ENCODE peak calls at places on chromosome 1, in ten cellular contexts. Z is GM12891, N is suprapubic skin, W is HepG2, O is IMR-90, I is uterus, D is lower leg skin, X is body of pancreas, Y is sigmoid colon, K is A549. E is an unnamed sample.

GRCh38 chr1:205271277-205271676 is 43.5 kb downstream of the TMCC2 start:
- DNase-seq in O (peak), I (no peak), D (no peak), N (no peak), Z (no peak), K (no peak), W (no peak), X (no peak), Y (no peak), E (peak)

GRCh38 chr1:55684131-55684650 is 469.0 kb upstream of the USP24 start:
- DNase-seq in I (no peak), Y (no peak), O (no peak), Z (no peak), K (no peak), X (no peak), N (no peak), W (no peak), D (no peak), E (no peak)

GRCh38 chr1:44296067-44296466 is 59.0 kb downstream of the ERI3 start:
- DNase-seq in W (peak), X (no peak), O (no peak), N (no peak), K (no peak), Z (no peak), D (no peak), Y (peak), I (no peak), E (no peak)

GRCh38 chr1:240435996-240436566 is 175.9 kb downstream of the GREM2 start:
- DNase-seq in O (peak), N (no peak), K (no peak), Z (no peak), I (no peak), W (no peak), Y (no peak), D (no peak), X (no peak), E (no peak)

GRCh38 chr1:211548321-211549091 is 30.5 kb downstream of the SLC30A1 start:
- DNase-seq in O (no peak), W (no peak), K (no peak), D (no peak), X (no peak), I (no peak), Z (no peak), Y (peak), N (peak), E (no peak)

GRCh38 chr1:67535474-67535873 is 105.3 kb upstream of the SERBP1 start:
- DNase-seq in N (peak), Z (peak), K (peak), X (peak), W (peak), I (peak), O (peak), D (peak), Y (peak), E (peak)

GRCh38 chr1:179241716-179242115 is 12.2 kb upstream of the ABL2 start:
- DNase-seq in O (no peak), Y (no peak), Z (no peak), W (no peak), N (no peak), X (no peak), D (no peak), I (no peak), K (no peak), E (no peak)

GRCh38 chr1:70071597-70071996 is 133.8 kb downstream of the LRRC40 start:
- DNase-seq in X (no peak), Y (no peak), W (no peak), I (peak), N (no peak), Z (no peak), K (no peak), D (no peak), O (peak), E (no peak)

GRCh38 chr1:29448456-29449317 is 212.4 kb downstream of the PTPRU start:
- DNase-seq in D (no peak), W (no peak), Z (no peak), K (no peak), X (no peak), I (no peak), N (no peak), O (no peak), Y (no peak), E (no peak)

GRCh38 chr1:218588555-218589172 is 243.5 kb downstream of the TGFB2 start:
- DNase-seq in Z (no peak), X (no peak), I (no peak), D (no peak), K (no peak), W (no peak), O (no peak), Y (no peak), N (no peak), E (no peak)

GRCh38 chr1:183061194-183061593 is 38.0 kb downstream of the LAMC1 start:
- DNase-seq in Y (no peak), N (no peak), I (no peak), K (no peak), O (no peak), Z (no peak), W (no peak), D (no peak), X (no peak), E (no peak)

GRCh38 chr1:99119193-99119592 is 114.5 kb upstream of the PLPPR5 start:
- DNase-seq in X (peak), I (no peak), N (no peak), Y (no peak), Z (no peak), O (no peak), D (no peak), W (no peak), K (no peak), E (no peak)

GRCh38 chr1:246588322-246588721 is 22.1 kb downstream of the CNST start:
- DNase-seq in O (peak), N (no peak), I (no peak), W (no peak), D (no peak), Y (no peak), X (no peak), Z (no peak), K (no peak), E (no peak)

GRCh38 chr1:6601049-6601864 is 1.4 kb downstream of the KLHL21 start:
- DNase-seq in Z (no peak), K (peak), W (peak), O (peak), D (peak), X (peak), I (peak), Y (peak), N (peak), E (peak)

GRCh38 chr1:55310517-55310927 is 95.4 kb upstream of the USP24 start:
- DNase-seq in Y (no peak), K (peak), W (no peak), D (no peak), O (peak), N (no peak), I (no peak), X (no peak), Z (no peak), E (no peak)

GRCh38 chr1:109204484-109204883 is 9.2 kb upstream of the SARS1 start:
- DNase-seq in Z (no peak), O (no peak), I (no peak), X (no peak), K (no peak), N (no peak), D (no peak), W (no peak), Y (no peak), E (no peak)

GRCh38 chr1:19260211-19261138 is 8.9 kb downstream of the MRTO4 start:
- DNase-seq in Y (no peak), K (no peak), N (no peak), X (peak), D (no peak), O (peak), W (no peak), I (no peak), Z (no peak), E (peak)

DNA sequence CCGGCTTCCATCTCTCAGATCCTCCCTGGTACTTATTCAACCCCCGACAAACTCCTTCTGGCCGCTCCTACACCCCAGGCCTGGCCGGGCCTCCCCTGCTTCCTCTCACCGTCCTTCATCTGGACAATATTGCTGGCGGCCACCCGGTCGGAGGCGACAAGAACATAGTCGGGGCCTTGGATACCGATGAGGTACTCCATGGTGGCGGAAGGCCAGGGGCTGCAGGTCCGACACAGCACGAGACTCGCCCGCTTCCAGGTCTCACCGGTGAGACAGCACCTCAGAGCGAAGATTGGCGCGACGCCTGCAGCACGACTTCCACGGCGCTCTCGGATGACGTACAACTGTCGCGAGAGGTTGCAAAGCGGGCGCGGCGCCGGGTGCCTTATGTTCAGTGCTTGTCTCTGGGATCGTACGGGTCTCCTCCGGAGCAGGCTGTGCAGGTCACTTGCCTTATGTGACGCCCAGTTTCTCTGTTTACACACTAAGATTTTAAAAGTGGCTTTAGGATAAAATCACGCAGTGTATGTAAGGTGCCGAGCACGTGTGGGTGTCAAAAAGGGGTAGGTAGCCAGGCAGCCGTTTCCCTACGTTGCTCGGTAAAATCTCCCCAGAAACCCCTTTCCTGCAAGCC is at the start of gene PSMB2:
- DNase-seq in Z (peak), X (peak), W (peak), K (peak), N (peak), Y (peak), D (peak), O (peak), I (peak), E (peak)
- TF ChIP-seq POLR2A in Z (peak), X (peak), W (peak), K (peak), N (no peak), Y (peak), D (no peak), O (peak), I (peak), E (peak)

DNA sequence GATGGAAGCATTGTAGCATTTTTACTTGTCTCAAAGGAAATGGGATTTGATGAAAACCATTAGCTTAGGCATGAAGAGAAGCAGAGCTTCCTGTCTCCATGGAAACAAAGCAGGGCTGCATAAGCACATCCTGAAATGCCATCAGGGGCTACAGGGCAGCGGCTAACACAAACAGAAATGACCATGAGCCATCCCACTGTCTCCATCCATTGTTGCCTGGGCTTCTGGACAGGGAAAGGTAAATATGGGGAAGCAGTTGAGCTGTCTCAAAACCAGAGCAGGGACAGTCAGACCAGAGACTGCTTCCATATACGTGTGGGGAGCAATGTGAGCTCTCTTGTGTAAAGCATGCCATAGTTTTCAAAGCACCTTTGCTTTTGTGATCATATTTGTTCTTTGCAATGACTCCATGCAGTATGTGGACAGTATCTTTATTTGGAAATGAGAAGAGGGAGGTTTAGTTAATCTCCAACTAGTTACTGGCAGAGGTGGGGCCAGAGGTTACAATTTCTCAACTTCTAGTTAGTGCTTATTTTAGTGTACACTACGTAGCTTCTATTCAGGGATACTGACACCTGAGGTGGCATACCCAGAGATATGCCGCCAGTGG is 176.1 kb downstream of the CACNA1E start:
- DNase-seq in O (no peak), D (no peak), W (peak), I (no peak), Y (no peak), X (no peak), Z (no peak), N (no peak), K (no peak), E (no peak)
- TF ChIP-seq POLR2A in O (no peak), D (no peak), W (no peak), I (no peak), Y (no peak), X (no peak), Z (no peak), N (no peak), K (no peak), E (no peak)

GRCh38 chr1:66396212-66396890 is 137.6 kb upstream of the SGIP1 start:
- DNase-seq in Y (no peak), Z (no peak), X (no peak), O (no peak), N (no peak), I (no peak), K (no peak), W (no peak), D (no peak), E (no peak)
- TF ChIP-seq POLR2A in Y (no peak), Z (peak), X (no peak), O (no peak), N (no peak), I (no peak), K (no peak), W (no peak), D (no peak), E (no peak)

GRCh38 chr1:38873027-38873969 is at the start of gene MYCBP:
- DNase-seq in N (peak), K (peak), W (peak), D (peak), Y (peak), I (peak), X (peak), Z (peak), O (peak), E (peak)
- TF ChIP-seq POLR2A in N (no peak), K (peak), W (peak), D (no peak), Y (no peak), I (peak), X (peak), Z (peak), O (no peak), E (no peak)

DNA sequence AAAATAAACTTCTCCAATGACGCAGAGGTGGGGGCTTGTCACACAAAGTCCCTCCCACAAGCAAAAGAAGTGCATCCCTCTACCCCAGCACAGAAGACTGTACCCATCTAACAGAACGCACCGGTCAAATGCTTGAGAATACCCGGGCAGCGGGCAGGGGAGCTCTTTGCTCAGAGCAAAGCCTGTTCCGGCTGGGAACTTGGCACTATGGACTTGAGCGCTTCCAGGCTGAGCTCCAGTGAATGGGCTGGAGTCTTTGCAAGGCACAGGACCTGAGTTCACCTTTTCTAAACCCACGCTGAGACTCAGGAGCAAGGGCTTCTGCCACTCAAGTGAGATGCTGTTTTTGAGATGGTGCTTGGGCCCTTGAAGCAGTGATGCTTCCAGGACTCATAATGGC is 20.3 kb downstream of the RHBG start:
- DNase-seq in D (no peak), O (no peak), W (no peak), I (no peak), X (no peak), Z (no peak), Y (no peak), K (no peak), N (no peak), E (no peak)
- TF ChIP-seq POLR2A in D (no peak), O (no peak), W (no peak), I (no peak), X (no peak), Z (no peak), Y (no peak), K (no peak), N (no peak), E (no peak)

DNA sequence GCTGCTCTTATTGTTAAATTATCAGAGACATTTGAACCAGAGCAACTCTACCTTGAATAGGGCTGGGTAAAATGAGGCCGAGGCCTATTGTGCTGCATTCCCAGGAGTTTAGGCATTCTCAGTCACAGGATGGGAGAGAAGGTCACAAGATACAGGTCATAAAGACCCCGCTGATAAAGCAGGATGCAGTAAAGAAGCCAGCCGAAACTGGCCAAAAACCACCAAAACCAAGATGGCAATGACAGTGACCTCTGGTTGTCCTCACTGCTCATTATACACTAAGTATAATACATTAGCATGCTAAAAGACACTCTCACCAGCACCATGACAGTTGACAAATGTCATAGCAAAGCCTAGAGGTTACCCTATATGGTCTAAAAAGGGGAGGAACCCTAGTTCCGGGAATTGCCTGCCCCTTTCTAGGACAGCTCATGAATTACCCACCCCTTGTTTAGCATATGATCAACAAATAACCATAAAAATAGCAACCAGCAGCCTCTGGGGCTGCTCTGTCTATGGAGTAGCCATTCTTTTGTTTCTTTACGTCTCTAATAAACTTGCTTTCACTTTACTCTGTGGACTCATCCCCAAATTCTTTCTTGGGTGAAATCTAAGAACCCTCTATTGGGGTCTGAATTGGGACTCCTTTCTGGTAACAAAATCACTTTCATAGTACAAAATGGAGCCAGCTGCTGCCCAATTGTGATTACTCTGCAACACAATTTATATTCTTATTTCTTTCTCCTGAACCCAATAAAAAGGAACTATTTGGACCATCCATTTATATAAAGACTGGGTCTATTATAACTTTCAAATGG is 179.6 kb downstream of the TGFBR3 start:
- DNase-seq in D (no peak), O (no peak), Y (no peak), Z (no peak), N (no peak), K (no peak), W (no peak), X (no peak), I (no peak), E (no peak)
- TF ChIP-seq POLR2A in D (no peak), O (no peak), Y (no peak), Z (no peak), N (no peak), K (no peak), W (no peak), X (no peak), I (no peak), E (no peak)

GRCh38 chr1:111214086-111214801 is 13.3 kb upstream of the CHI3L2 start:
- DNase-seq in D (no peak), X (no peak), I (no peak), N (no peak), W (no peak), Z (no peak), O (peak), Y (no peak), K (no peak), E (no peak)
- TF ChIP-seq POLR2A in D (no peak), X (no peak), I (no peak), N (no peak), W (no peak), Z (peak), O (no peak), Y (no peak), K (no peak), E (no peak)

DNA sequence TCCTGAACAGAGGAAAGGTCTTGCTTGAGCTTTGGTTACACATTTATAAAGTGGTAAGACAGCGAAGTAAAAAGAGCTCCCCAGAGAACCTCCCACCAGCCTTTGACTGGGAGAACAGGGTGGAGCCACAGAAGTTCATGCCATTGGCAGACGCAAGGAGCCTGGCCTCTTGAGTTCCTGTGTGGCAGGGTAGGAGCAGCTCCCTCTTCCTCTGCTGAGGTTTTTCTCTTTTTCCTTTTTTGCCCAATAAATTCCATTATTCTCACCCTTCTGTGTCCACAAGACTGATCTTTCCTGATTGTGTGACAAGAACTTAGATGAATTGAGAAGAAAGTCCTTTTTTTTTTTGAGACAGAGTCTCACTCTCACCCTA is 4.3 kb downstream of the THEM4 start:
- DNase-seq in K (no peak), X (no peak), Z (no peak), W (no peak), O (no peak), N (no peak), Y (no peak), I (no peak), D (no peak), E (no peak)
- TF ChIP-seq POLR2A in K (no peak), X (no peak), Z (no peak), W (no peak), O (no peak), N (no peak), Y (no peak), I (no peak), D (no peak), E (no peak)

GRCh38 chr1:1000357-1001056 is 610 bp upstream of the HES4 start:
- DNase-seq in Z (peak), I (peak), Y (peak), W (peak), O (peak), K (no peak), X (peak), N (peak), D (peak), E (peak)
- TF ChIP-seq POLR2A in Z (no peak), I (peak), Y (peak), W (no peak), O (peak), K (peak), X (peak), N (no peak), D (no peak), E (no peak)

E was measured in adrenal gland.